ENCODE peak calls at places on chromosomes 6 and 20, in four cellular contexts. P is H54, M is esophagus muscularis mucosa, Q is heart left ventricle. O is an unnamed sample.

GRCh38 chr20:43691928-43692524 is 25.1 kb downstream of the MYBL2 start:
- DNase-seq in Q (no peak), P (peak; percentile 59), M (no peak), O (no peak)

GRCh38 chr20:50110141-50111047 is 2.6 kb downstream of the UBE2V1 start:
- DNase-seq in Q (no peak), M (no peak), P (no peak), O (no peak)

GRCh38 chr6:167572841-167573271 is 248.0 kb downstream of the TTLL2 start:
- DNase-seq in Q (no peak), P (no peak), M (peak; percentile 91), O (no peak)

GRCh38 chr20:5570031-5570430 is 180.2 kb upstream of the SHLD1 start:
- DNase-seq in M (no peak), P (no peak), Q (no peak), O (no peak)

GRCh38 chr6:149723771-149724417 is 6.0 kb upstream of the LATS1 start:
- DNase-seq in M (no peak), P (no peak), Q (no peak), O (no peak)

GRCh38 chr20:42018979-42019378 is 400.8 kb upstream of the CHD6 start:
- DNase-seq in Q (no peak), P (no peak), M (peak; percentile 42), O (no peak)

GRCh38 chr20:56859751-56860366 is 230.8 kb downstream of the TFAP2C start:
- DNase-seq in M (no peak), Q (no peak), P (no peak), O (no peak)

GRCh38 chr6:116531675-116532570 is 13.6 kb downstream of the TRAPPC3L start:
- DNase-seq in P (no peak), M (no peak), Q (no peak), O (no peak)

GRCh38 chr20:58054744-58055373 is 173.6 kb downstream of the ANKRD60 start:
- DNase-seq in P (no peak), Q (peak; percentile 74), M (peak; percentile 88), O (no peak)

GRCh38 chr20:48387675-48388074 is 440.1 kb downstream of the PREX1 start:
- DNase-seq in Q (no peak), P (no peak), M (no peak), O (no peak)

GRCh38 chr6:116217069-116217468 is 36.8 kb downstream of the TSPYL4 start:
- DNase-seq in Q (no peak), P (no peak), M (no peak), O (no peak)

GRCh38 chr6:148217051-148217450 is 125.6 kb upstream of the SASH1 start:
- DNase-seq in Q (no peak), P (no peak), M (no peak), O (no peak)

GRCh38 chr6:143159001-143159400 is 98.3 kb downstream of the AIG1 start:
- DNase-seq in M (no peak), Q (no peak), P (no peak), O (no peak)

GRCh38 chr6:12288844-12289654 is 1.1 kb upstream of the EDN1 start:
- DNase-seq in M (no peak), P (no peak), Q (no peak), O (no peak)

GRCh38 chr6:13924146-13924948 is 405 bp upstream of the RNF182 start:
- DNase-seq in Q (peak; percentile 68), P (peak; percentile 51), M (no peak), O (no peak)

GRCh38 chr6:6834356-6835342 is 246.1 kb downstream of the LY86 start:
- DNase-seq in Q (no peak), P (no peak), M (no peak), O (no peak)

GRCh38 chr6:30882764-30883475 is 1.4 kb upstream of the DDR1 start:
- DNase-seq in P (no peak), M (no peak), Q (no peak), O (no peak)

GRCh38 chr6:139373154-139373927 is 1.1 kb downstream of the CITED2 start:
- DNase-seq in M (peak; percentile 92), Q (peak; percentile 87), P (no peak), O (peak; percentile 30)

GRCh38 chr6:82246802-82247633 is 526 bp downstream of the IBTK start:
- DNase-seq in Q (no peak), P (peak; percentile 30), M (peak; percentile 94), O (no peak)

GRCh38 chr6:33412140-33413009 is 1.6 kb downstream of the PHF1 start:
- DNase-seq in P (no peak), M (no peak), Q (no peak), O (no peak)

GRCh38 chr6:33410711-33411631 is at the start of gene PHF1:
- DNase-seq in P (no peak), M (no peak), Q (peak; percentile 85), O (no peak)

GRCh38 chr6:33411632-33412005 is 805 bp downstream of the PHF1 start:
- DNase-seq in Q (no peak), P (no peak), M (no peak), O (no peak)

GRCh38 chr6:33407132-33407718 is 3.6 kb upstream of the PHF1 start:
- DNase-seq in Q (no peak), M (no peak), P (no peak), O (no peak)

GRCh38 chr6:33410050-33410710 is 634 bp upstream of the PHF1 start:
- DNase-seq in M (peak; percentile 99), Q (peak; percentile 99), P (peak; percentile 93), O (peak; percentile 99)
- TF ChIP-seq POLR2A in M (peak; percentile 55), Q (no peak), P (peak; percentile 40), O (peak; percentile 66)

GRCh38 chr20:3924304-3925112 is 35.3 kb downstream of the PANK2 start:
- DNase-seq in P (no peak), M (no peak), Q (peak; percentile 80), O (no peak)
- TF ChIP-seq POLR2A in P (no peak), M (no peak), Q (no peak), O (no peak)

GRCh38 chr6:3749991-3750323 is 1.6 kb downstream of the PXDC1 start:
- DNase-seq in Q (peak; percentile 61), M (no peak), P (peak; percentile 61), O (no peak)

GRCh38 chr6:3751730-3752537 is 421 bp upstream of the PXDC1 start:
- DNase-seq in P (peak; percentile 91), Q (peak; percentile 91), M (peak; percentile 98), O (peak; percentile 41)

GRCh38 chr6:3751019-3751729 is at the start of gene PXDC1:
- DNase-seq in P (no peak), M (no peak), Q (peak; percentile 82), O (no peak)

GRCh38 chr6:3749390-3749978 is 2.0 kb downstream of the PXDC1 start:
- DNase-seq in Q (peak; percentile 46), P (no peak), M (no peak), O (no peak)

GRCh38 chr6:3750324-3751018 is 1.0 kb downstream of the PXDC1 start:
- DNase-seq in P (peak; percentile 78), Q (peak; percentile 92), M (peak; percentile 96), O (no peak)
- TF ChIP-seq POLR2A in P (peak; percentile 41), Q (no peak), M (peak; percentile 61), O (peak; percentile 90)

GRCh38 chr20:1503564-1504227 is 12.5 kb upstream of the SIRPB2 start:
- DNase-seq in Q (peak; percentile 71), P (peak; percentile 58), M (peak; percentile 89), O (no peak)
- TF ChIP-seq POLR2A in Q (no peak), P (no peak), M (no peak), O (no peak)

DNA sequence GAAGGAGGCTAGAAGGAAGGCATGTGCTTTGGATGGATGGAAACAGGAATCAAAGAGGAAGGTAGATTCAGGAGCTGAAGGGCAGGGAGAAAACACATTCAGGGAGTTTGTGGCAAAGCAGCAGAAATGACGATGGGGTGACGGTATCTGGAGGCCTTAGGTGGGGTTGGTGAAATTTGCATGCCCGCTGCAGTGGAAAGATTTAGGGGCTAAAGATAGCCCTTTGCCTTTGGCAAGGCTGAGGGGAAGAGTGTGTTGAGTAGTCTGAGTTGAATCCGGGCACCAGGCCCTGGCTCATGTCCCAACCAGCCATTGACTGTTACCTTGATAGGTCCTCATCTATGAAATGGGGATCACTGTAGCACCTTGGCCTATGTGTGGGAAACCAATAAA is 1.3 kb downstream of the GZF1 start:
- DNase-seq in M (no peak), P (no peak), Q (no peak), O (no peak)
- TF ChIP-seq POLR2A in M (no peak), P (no peak), Q (no peak), O (no peak)

DNA sequence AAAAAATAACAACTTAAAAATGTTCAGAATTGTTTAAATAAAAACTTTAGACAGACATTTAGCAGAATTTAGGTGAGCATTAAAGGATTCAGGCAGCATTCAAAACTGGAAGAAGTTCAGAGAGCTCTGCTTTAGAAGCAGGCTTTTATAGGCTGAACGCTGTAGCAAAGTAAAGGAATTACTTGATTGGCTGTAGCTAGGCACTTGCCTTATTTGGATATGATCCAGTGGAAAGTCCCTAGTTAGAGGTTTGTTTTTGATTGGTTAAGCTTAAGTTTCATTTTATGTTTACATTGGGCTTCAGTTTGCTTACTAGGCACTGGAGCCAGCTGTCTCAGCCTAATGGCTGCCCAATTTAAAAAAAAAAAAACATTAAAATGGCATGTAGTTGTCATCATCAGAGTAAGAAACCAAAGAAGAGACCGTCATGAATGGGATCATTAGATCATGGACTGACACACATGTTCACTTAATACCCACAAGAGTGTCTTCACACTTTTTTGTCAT is 65.1 kb downstream of the CBFA2T2 start:
- DNase-seq in M (no peak), P (peak; percentile 56), Q (no peak), O (no peak)
- TF ChIP-seq POLR2A in M (no peak), P (no peak), Q (no peak), O (no peak)

DNA sequence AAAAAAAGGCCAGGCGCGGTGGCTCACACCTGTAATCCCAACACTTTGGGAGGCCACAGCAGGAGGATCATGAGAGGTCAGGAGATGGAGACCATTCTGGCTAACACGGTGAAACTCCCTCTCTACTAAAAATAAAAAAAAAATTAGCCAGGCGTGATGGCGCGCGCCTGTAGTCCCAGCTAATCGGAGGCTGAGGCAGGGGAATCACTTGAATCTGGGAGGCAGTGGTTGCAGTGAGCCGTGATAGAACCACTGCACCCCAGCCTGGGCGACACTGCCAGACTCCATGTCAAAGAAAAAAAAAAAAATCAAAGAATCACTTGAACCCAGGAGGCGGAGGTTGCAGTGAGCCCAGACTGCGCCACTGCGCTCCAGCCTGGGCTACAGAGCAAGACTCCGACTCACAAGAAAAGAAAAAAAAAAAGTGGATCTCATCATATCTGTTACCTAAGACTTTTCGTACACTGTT is 4.2 kb downstream of the RBM39 start:
- DNase-seq in Q (no peak), P (no peak), M (no peak), O (no peak)
- TF ChIP-seq POLR2A in Q (no peak), P (no peak), M (no peak), O (no peak)

O was measured in esophagus squamous epithelium.